ENCODE peak calls at places on chromosome 9, in five cellular contexts. One of them, this sample, is unnamed.

GRCh38 chr9:88477300-88477751 is 57.7 kb upstream of the NXNL2 start:
- DNase-seq in transverse colon: no peak
- DNase-seq in colonic mucosa: no peak
- DNase-seq in kidney: no peak
- DNase-seq in heart right ventricle: no peak
- DNase-seq in this sample: no peak

GRCh38 chr9:105921057-105921721 is 226.8 kb downstream of the TMEM38B start:
- DNase-seq in transverse colon: no peak
- DNase-seq in colonic mucosa: no peak
- DNase-seq in kidney: no peak
- DNase-seq in heart right ventricle: no peak
- DNase-seq in this sample: no peak

GRCh38 chr9:126719677-126720435 is 85.0 kb upstream of the ZBTB43 start:
- DNase-seq in transverse colon: peak; percentile 73
- DNase-seq in colonic mucosa: peak; percentile 68
- DNase-seq in kidney: peak; percentile 96
- DNase-seq in heart right ventricle: peak; percentile 72
- DNase-seq in this sample: no peak

GRCh38 chr9:112059145-112059979 is 115.7 kb downstream of the SUSD1 start:
- DNase-seq in transverse colon: peak; percentile 55
- DNase-seq in colonic mucosa: peak; percentile 54
- DNase-seq in kidney: peak; percentile 35
- DNase-seq in heart right ventricle: no peak
- DNase-seq in this sample: no peak

GRCh38 chr9:1647776-1648175 is 367.4 kb upstream of the SMARCA2 start:
- DNase-seq in transverse colon: no peak
- DNase-seq in colonic mucosa: no peak
- DNase-seq in kidney: no peak
- DNase-seq in heart right ventricle: no peak
- DNase-seq in this sample: no peak

GRCh38 chr9:99852617-99853016 is 30.9 kb downstream of the NR4A3 start:
- DNase-seq in transverse colon: no peak
- DNase-seq in colonic mucosa: no peak
- DNase-seq in kidney: no peak
- DNase-seq in heart right ventricle: no peak
- DNase-seq in this sample: no peak

GRCh38 chr9:23672121-23672520 is 153.9 kb downstream of the ELAVL2 start:
- DNase-seq in transverse colon: no peak
- DNase-seq in colonic mucosa: no peak
- DNase-seq in kidney: no peak
- DNase-seq in heart right ventricle: no peak
- DNase-seq in this sample: no peak

GRCh38 chr9:122130837-122131236 is 28.7 kb downstream of the NDUFA8 start:
- DNase-seq in transverse colon: no peak
- DNase-seq in colonic mucosa: no peak
- DNase-seq in kidney: no peak
- DNase-seq in heart right ventricle: no peak
- DNase-seq in this sample: peak; percentile 22

GRCh38 chr9:31140316-31140715 is 1244.1 kb upstream of the ACO1 start:
- DNase-seq in transverse colon: no peak
- DNase-seq in colonic mucosa: no peak
- DNase-seq in kidney: no peak
- DNase-seq in heart right ventricle: no peak
- DNase-seq in this sample: no peak

GRCh38 chr9:87327567-87328125 is 170.0 kb upstream of the DAPK1 start:
- DNase-seq in transverse colon: no peak
- DNase-seq in colonic mucosa: no peak
- DNase-seq in kidney: no peak
- DNase-seq in heart right ventricle: no peak
- DNase-seq in this sample: no peak

GRCh38 chr9:30250872-30251271 is 2133.6 kb upstream of the ACO1 start:
- DNase-seq in transverse colon: no peak
- DNase-seq in colonic mucosa: no peak
- DNase-seq in kidney: no peak
- DNase-seq in heart right ventricle: no peak
- DNase-seq in this sample: no peak

GRCh38 chr9:124758061-124758460 is 13.1 kb downstream of the NR6A1 start:
- DNase-seq in transverse colon: no peak
- DNase-seq in colonic mucosa: no peak
- DNase-seq in kidney: no peak
- DNase-seq in heart right ventricle: no peak
- DNase-seq in this sample: no peak

GRCh38 chr9:89078860-89079259 is 87.6 kb downstream of the S1PR3 start:
- DNase-seq in transverse colon: no peak
- DNase-seq in colonic mucosa: no peak
- DNase-seq in kidney: no peak
- DNase-seq in heart right ventricle: no peak
- DNase-seq in this sample: no peak

GRCh38 chr9:99722852-99723251 is 98.8 kb upstream of the NR4A3 start:
- DNase-seq in transverse colon: no peak
- DNase-seq in colonic mucosa: no peak
- DNase-seq in kidney: no peak
- DNase-seq in heart right ventricle: no peak
- DNase-seq in this sample: no peak

GRCh38 chr9:119167267-119167666 is 202.0 kb downstream of the BRINP1 start:
- DNase-seq in transverse colon: no peak
- DNase-seq in colonic mucosa: no peak
- DNase-seq in kidney: no peak
- DNase-seq in heart right ventricle: no peak
- DNase-seq in this sample: no peak

GRCh38 chr9:119078015-119078414 is 291.2 kb downstream of the BRINP1 start:
- DNase-seq in transverse colon: no peak
- DNase-seq in colonic mucosa: no peak
- DNase-seq in kidney: no peak
- DNase-seq in heart right ventricle: no peak
- DNase-seq in this sample: no peak

GRCh38 chr9:120456218-120456617 is 123.7 kb downstream of the CDK5RAP2 start:
- DNase-seq in transverse colon: no peak
- DNase-seq in colonic mucosa: no peak
- DNase-seq in kidney: no peak
- DNase-seq in heart right ventricle: no peak
- DNase-seq in this sample: no peak

GRCh38 chr9:89219637-89220036 is 41.0 kb upstream of the SHC3 start:
- DNase-seq in transverse colon: no peak
- DNase-seq in colonic mucosa: no peak
- DNase-seq in kidney: no peak
- DNase-seq in heart right ventricle: no peak
- DNase-seq in this sample: peak; percentile 21

GRCh38 chr9:115262477-115262876 is 144.5 kb upstream of the TNC start:
- DNase-seq in transverse colon: peak; percentile 87
- DNase-seq in colonic mucosa: peak; percentile 77
- DNase-seq in kidney: peak; percentile 88
- DNase-seq in heart right ventricle: peak; percentile 77
- DNase-seq in this sample: no peak

GRCh38 chr9:36901528-36901927 is 132.5 kb downstream of the PAX5 start:
- DNase-seq in transverse colon: no peak
- DNase-seq in colonic mucosa: no peak
- DNase-seq in kidney: no peak
- DNase-seq in heart right ventricle: no peak
- DNase-seq in this sample: no peak

GRCh38 chr9:89874351-89875321 is 269.8 kb downstream of the GADD45G start:
- DNase-seq in transverse colon: no peak
- DNase-seq in colonic mucosa: no peak
- DNase-seq in kidney: no peak
- DNase-seq in heart right ventricle: peak; percentile 57
- DNase-seq in this sample: peak; percentile 43

GRCh38 chr9:37197158-37198033 is 77.0 kb downstream of the ZCCHC7 start:
- DNase-seq in transverse colon: no peak
- DNase-seq in colonic mucosa: no peak
- DNase-seq in kidney: no peak
- DNase-seq in heart right ventricle: no peak
- DNase-seq in this sample: peak; percentile 54

GRCh38 chr9:124852829-124853531 is at the start of gene WDR38:
- DNase-seq in transverse colon: peak; percentile 76
- DNase-seq in colonic mucosa: peak; percentile 64
- DNase-seq in kidney: peak; percentile 91
- DNase-seq in heart right ventricle: peak; percentile 83
- DNase-seq in this sample: peak; percentile 64

GRCh38 chr9:36218011-36218410 is 27.3 kb downstream of the CLTA start:
- DNase-seq in transverse colon: no peak
- DNase-seq in colonic mucosa: no peak
- DNase-seq in kidney: no peak
- DNase-seq in heart right ventricle: no peak
- DNase-seq in this sample: no peak

GRCh38 chr9:19431361-19432171 is 22.8 kb downstream of the ACER2 start:
- DNase-seq in transverse colon: no peak
- DNase-seq in colonic mucosa: no peak
- DNase-seq in kidney: peak; percentile 89
- DNase-seq in heart right ventricle: peak; percentile 72
- DNase-seq in this sample: no peak

GRCh38 chr9:37221489-37222106 is 101.2 kb downstream of the ZCCHC7 start:
- DNase-seq in transverse colon: no peak
- DNase-seq in colonic mucosa: no peak
- DNase-seq in kidney: no peak
- DNase-seq in heart right ventricle: no peak
- DNase-seq in this sample: no peak

GRCh38 chr9:106980551-106981101 is 117.7 kb downstream of the ZNF462 start:
- DNase-seq in transverse colon: no peak
- DNase-seq in colonic mucosa: no peak
- DNase-seq in kidney: no peak
- DNase-seq in heart right ventricle: no peak
- DNase-seq in this sample: no peak

GRCh38 chr9:89379508-89380115 is 61.3 kb downstream of the SECISBP2 start:
- DNase-seq in transverse colon: no peak
- DNase-seq in colonic mucosa: no peak
- DNase-seq in kidney: no peak
- DNase-seq in heart right ventricle: no peak
- DNase-seq in this sample: no peak

GRCh38 chr9:26054600-26055516 is 376.6 kb upstream of the TUSC1 start:
- DNase-seq in transverse colon: no peak
- DNase-seq in colonic mucosa: no peak
- DNase-seq in kidney: no peak
- DNase-seq in heart right ventricle: no peak
- DNase-seq in this sample: no peak

GRCh38 chr9:9412241-9412640 is 1200.6 kb downstream of the PTPRD start:
- DNase-seq in transverse colon: no peak
- DNase-seq in colonic mucosa: no peak
- DNase-seq in kidney: no peak
- DNase-seq in heart right ventricle: no peak
- DNase-seq in this sample: no peak

GRCh38 chr9:93254806-93255519 is 71.0 kb downstream of the WNK2 start:
- DNase-seq in transverse colon: peak; percentile 6
- DNase-seq in colonic mucosa: no peak
- DNase-seq in kidney: no peak
- DNase-seq in heart right ventricle: no peak
- DNase-seq in this sample: no peak

GRCh38 chr9:69174645-69175487 is 789 bp downstream of the TJP2 start:
- DNase-seq in transverse colon: peak; percentile 21
- DNase-seq in colonic mucosa: peak; percentile 28
- DNase-seq in kidney: no peak
- DNase-seq in heart right ventricle: no peak
- DNase-seq in this sample: peak; percentile 17

GRCh38 chr9:109072133-109072692 is 47.5 kb downstream of the TMEM245 start:
- DNase-seq in transverse colon: no peak
- DNase-seq in colonic mucosa: no peak
- DNase-seq in kidney: no peak
- DNase-seq in heart right ventricle: no peak
- DNase-seq in this sample: no peak

GRCh38 chr9:90141723-90142122 is 500.9 kb downstream of the DIRAS2 start:
- DNase-seq in transverse colon: no peak
- DNase-seq in colonic mucosa: no peak
- DNase-seq in kidney: no peak
- DNase-seq in heart right ventricle: no peak
- DNase-seq in this sample: no peak

GRCh38 chr9:89367726-89368437 is 49.6 kb downstream of the SECISBP2 start:
- DNase-seq in transverse colon: no peak
- DNase-seq in colonic mucosa: no peak
- DNase-seq in kidney: peak; percentile 52
- DNase-seq in heart right ventricle: no peak
- DNase-seq in this sample: no peak

GRCh38 chr9:126347911-126348760 is 21.5 kb downstream of the MVB12B start:
- DNase-seq in transverse colon: peak; percentile 74
- DNase-seq in colonic mucosa: peak; percentile 70
- DNase-seq in kidney: no peak
- DNase-seq in heart right ventricle: no peak
- DNase-seq in this sample: no peak

GRCh38 chr9:23779220-23779619 is 46.8 kb downstream of the ELAVL2 start:
- DNase-seq in transverse colon: peak; percentile 29
- DNase-seq in colonic mucosa: peak; percentile 45
- DNase-seq in kidney: no peak
- DNase-seq in heart right ventricle: no peak
- DNase-seq in this sample: no peak

DNA sequence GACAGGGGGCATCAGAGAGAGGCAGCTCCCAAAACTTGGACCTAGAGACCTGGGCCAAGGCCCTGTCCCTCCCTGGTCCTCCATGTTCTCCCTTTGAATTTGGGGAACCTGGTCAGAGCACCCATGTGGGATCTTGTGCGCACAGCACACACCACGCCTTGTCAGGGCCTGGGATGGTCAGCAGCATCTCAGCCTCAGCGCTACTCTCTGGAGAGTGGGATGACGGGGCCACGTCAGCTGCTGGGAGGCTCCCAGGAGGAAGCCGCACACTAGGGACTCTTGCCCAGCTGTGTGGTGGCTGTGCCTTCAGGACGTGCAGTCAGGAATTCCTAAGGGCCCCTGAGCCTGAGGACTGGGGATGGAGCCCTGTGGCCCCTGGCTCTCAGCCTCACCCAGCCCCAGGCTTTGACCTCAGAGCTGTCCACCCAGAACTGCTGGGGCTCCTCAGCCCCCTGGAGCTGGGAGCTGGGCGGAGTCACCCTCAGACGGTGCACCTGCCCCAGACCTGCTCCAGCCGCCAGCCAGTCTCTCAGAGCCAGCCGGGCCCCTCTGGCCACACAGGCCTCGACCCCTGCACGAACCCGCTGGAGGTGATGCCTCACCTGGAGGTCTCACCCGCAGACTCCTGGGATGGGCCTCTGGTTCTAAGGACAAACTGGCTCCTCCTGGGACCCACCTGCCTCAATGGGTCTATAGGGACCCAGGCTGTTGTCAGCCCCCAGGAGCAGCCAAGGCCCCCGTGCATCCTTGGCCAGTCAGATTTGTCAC is 38.3 kb upstream of the EGFL7 start:
- DNase-seq in transverse colon: peak; percentile 21
- DNase-seq in colonic mucosa: peak; percentile 36
- DNase-seq in kidney: peak; percentile 80
- DNase-seq in heart right ventricle: peak; percentile 23
- DNase-seq in this sample: peak; percentile 54
- H3K4me3 ChIP-seq in transverse colon: no peak overlapping the region
- H3K4me3 ChIP-seq in colonic mucosa: no peak overlapping the region
- H3K4me3 ChIP-seq in kidney: no peak overlapping the region
- H3K4me3 ChIP-seq in heart right ventricle: no peak overlapping the region
- H3K4me3 ChIP-seq in this sample: peak overlapping the region; percentile 11

GRCh38 chr9:130833324-130833990 is 1.6 kb upstream of the ABL1 start:
- DNase-seq in transverse colon: no peak
- DNase-seq in colonic mucosa: no peak
- DNase-seq in kidney: no peak
- DNase-seq in heart right ventricle: no peak
- DNase-seq in this sample: no peak
- H3K27ac ChIP-seq in transverse colon: peak overlapping the region; percentile 94
- H3K27ac ChIP-seq in colonic mucosa: peak overlapping the region; percentile 94
- H3K27ac ChIP-seq in kidney: no peak overlapping the region
- H3K27ac ChIP-seq in heart right ventricle: peak overlapping the region; percentile 93
- H3K27ac ChIP-seq in this sample: peak overlapping the region; percentile 89

GRCh38 chr9:4674783-4675182 is 4.6 kb upstream of the CDC37L1 start:
- DNase-seq in transverse colon: no peak
- DNase-seq in colonic mucosa: no peak
- DNase-seq in kidney: no peak
- DNase-seq in heart right ventricle: no peak
- DNase-seq in this sample: no peak
- TF ChIP-seq CTCF in transverse colon: no peak
- TF ChIP-seq CTCF in colonic mucosa: no peak
- TF ChIP-seq CTCF in kidney: no peak
- TF ChIP-seq CTCF in heart right ventricle: no peak
- TF ChIP-seq CTCF in this sample: no peak

GRCh38 chr9:110130791-110131416 is 77.1 kb downstream of the C9orf152 start:
- DNase-seq in transverse colon: no peak
- DNase-seq in colonic mucosa: no peak
- DNase-seq in kidney: no peak
- DNase-seq in heart right ventricle: no peak
- DNase-seq in this sample: no peak
- H3K4me3 ChIP-seq in transverse colon: no peak overlapping the region
- H3K4me3 ChIP-seq in colonic mucosa: no peak overlapping the region
- H3K4me3 ChIP-seq in kidney: no peak overlapping the region
- H3K4me3 ChIP-seq in heart right ventricle: no peak overlapping the region
- H3K4me3 ChIP-seq in this sample: no peak overlapping the region

This sample was measured in Peyer's patch.